ENCODE peak calls at places on chromosomes 11 and 22, in six cellular contexts. One of them, this sample, is unnamed.

GRCh38 chr11:20452585-20452984 is 65.1 kb downstream of the PRMT3 start:
- DNase-seq in T1000: no peak
- DNase-seq in cardiac fibroblast: no peak
- DNase-seq in chondrocyte: no peak
- DNase-seq in fibroblast of the aortic adventitia: no peak
- DNase-seq in endothelial cell: no peak
- DNase-seq in this sample: no peak

GRCh38 chr22:40668611-40669390 is 10.5 kb upstream of the MCHR1 start:
- DNase-seq in T1000: peak; percentile 56
- DNase-seq in cardiac fibroblast: peak; percentile 72
- DNase-seq in chondrocyte: no peak
- DNase-seq in fibroblast of the aortic adventitia: peak; percentile 91
- DNase-seq in endothelial cell: peak; percentile 21
- DNase-seq in this sample: no peak

GRCh38 chr11:838441-839279 is 3.7 kb downstream of the POLR2L start:
- DNase-seq in T1000: no peak
- DNase-seq in cardiac fibroblast: peak; percentile 47
- DNase-seq in chondrocyte: no peak
- DNase-seq in fibroblast of the aortic adventitia: peak; percentile 39
- DNase-seq in endothelial cell: peak; percentile 42
- DNase-seq in this sample: no peak

GRCh38 chr22:35307892-35308291 is 8.2 kb downstream of the TOM1 start:
- DNase-seq in T1000: no peak
- DNase-seq in cardiac fibroblast: no peak
- DNase-seq in chondrocyte: no peak
- DNase-seq in fibroblast of the aortic adventitia: no peak
- DNase-seq in endothelial cell: peak; percentile 1
- DNase-seq in this sample: no peak

GRCh38 chr22:35549338-35549737 is 8.7 kb downstream of the RASD2 start:
- DNase-seq in T1000: no peak
- DNase-seq in cardiac fibroblast: no peak
- DNase-seq in chondrocyte: no peak
- DNase-seq in fibroblast of the aortic adventitia: no peak
- DNase-seq in endothelial cell: no peak
- DNase-seq in this sample: no peak

GRCh38 chr11:117818036-117818858 is 6.3 kb downstream of the FXYD2 start:
- DNase-seq in T1000: no peak
- DNase-seq in cardiac fibroblast: peak; percentile 66
- DNase-seq in chondrocyte: peak; percentile 44
- DNase-seq in fibroblast of the aortic adventitia: no peak
- DNase-seq in endothelial cell: no peak
- DNase-seq in this sample: no peak

GRCh38 chr11:62398011-62398994 is 20.5 kb upstream of the SCGB1A1 start:
- DNase-seq in T1000: no peak
- DNase-seq in cardiac fibroblast: peak; percentile 18
- DNase-seq in chondrocyte: no peak
- DNase-seq in fibroblast of the aortic adventitia: peak; percentile 92
- DNase-seq in endothelial cell: no peak
- DNase-seq in this sample: no peak

GRCh38 chr11:113132001-113132400 is 170.8 kb downstream of the NCAM1 start:
- DNase-seq in T1000: no peak
- DNase-seq in cardiac fibroblast: no peak
- DNase-seq in chondrocyte: no peak
- DNase-seq in fibroblast of the aortic adventitia: no peak
- DNase-seq in endothelial cell: no peak
- DNase-seq in this sample: no peak

GRCh38 chr22:49575703-49576081 is 252.0 kb downstream of the BRD1 start:
- DNase-seq in T1000: no peak
- DNase-seq in cardiac fibroblast: no peak
- DNase-seq in chondrocyte: no peak
- DNase-seq in fibroblast of the aortic adventitia: no peak
- DNase-seq in endothelial cell: no peak
- DNase-seq in this sample: no peak

GRCh38 chr11:132519226-132519860 is 1013.0 kb downstream of the OPCML start:
- DNase-seq in T1000: no peak
- DNase-seq in cardiac fibroblast: no peak
- DNase-seq in chondrocyte: no peak
- DNase-seq in fibroblast of the aortic adventitia: no peak
- DNase-seq in endothelial cell: no peak
- DNase-seq in this sample: no peak

GRCh38 chr11:103433976-103434375 is 324.8 kb downstream of the DYNC2H1 start:
- DNase-seq in T1000: no peak
- DNase-seq in cardiac fibroblast: no peak
- DNase-seq in chondrocyte: no peak
- DNase-seq in fibroblast of the aortic adventitia: peak; percentile 69
- DNase-seq in endothelial cell: no peak
- DNase-seq in this sample: no peak

GRCh38 chr11:113979427-113979826 is 4.5 kb downstream of the HTR3A start:
- DNase-seq in T1000: no peak
- DNase-seq in cardiac fibroblast: no peak
- DNase-seq in chondrocyte: no peak
- DNase-seq in fibroblast of the aortic adventitia: no peak
- DNase-seq in endothelial cell: no peak
- DNase-seq in this sample: no peak

GRCh38 chr11:65803797-65804492 is 17.1 kb downstream of the OVOL1 start:
- DNase-seq in T1000: no peak
- DNase-seq in cardiac fibroblast: no peak
- DNase-seq in chondrocyte: no peak
- DNase-seq in fibroblast of the aortic adventitia: no peak
- DNase-seq in endothelial cell: no peak
- DNase-seq in this sample: no peak

GRCh38 chr22:27554106-27554814 is 247.3 kb downstream of the MN1 start:
- DNase-seq in T1000: no peak
- DNase-seq in cardiac fibroblast: peak; percentile 33
- DNase-seq in chondrocyte: no peak
- DNase-seq in fibroblast of the aortic adventitia: peak; percentile 56
- DNase-seq in endothelial cell: no peak
- DNase-seq in this sample: no peak

GRCh38 chr22:37157516-37158289 is 8.0 kb upstream of the IL2RB start:
- DNase-seq in T1000: no peak
- DNase-seq in cardiac fibroblast: no peak
- DNase-seq in chondrocyte: no peak
- DNase-seq in fibroblast of the aortic adventitia: peak; percentile 46
- DNase-seq in endothelial cell: no peak
- DNase-seq in this sample: no peak

GRCh38 chr11:114318361-114318760 is 22.2 kb downstream of the NNMT start:
- DNase-seq in T1000: no peak
- DNase-seq in cardiac fibroblast: peak; percentile 9
- DNase-seq in chondrocyte: no peak
- DNase-seq in fibroblast of the aortic adventitia: no peak
- DNase-seq in endothelial cell: no peak
- DNase-seq in this sample: no peak

GRCh38 chr11:43706631-43707030 is 26.1 kb downstream of the HSD17B12 start:
- DNase-seq in T1000: no peak
- DNase-seq in cardiac fibroblast: no peak
- DNase-seq in chondrocyte: no peak
- DNase-seq in fibroblast of the aortic adventitia: no peak
- DNase-seq in endothelial cell: no peak
- DNase-seq in this sample: no peak